ENCODE peak calls at places on chromosomes 5 and 9, in four cellular contexts. B is progenitor cell of endocrine pancreas; O is adrenal gland; S is activated CD8-positive, alpha-beta T cell treated with anti-CD3 and anti-CD28 coated beads for 36 hours. N is an unnamed sample.
A peak's percentile ranks its signal among the peaks of the same experiment; 100 is the strongest.

GRCh38 chr9:7237473-7238243 is 479.9 kb downstream of the KDM4C start:
- DNase-seq in S (no peak), B (no peak), O (no peak), N (no peak)

GRCh38 chr9:126151031-126151670 is 175.5 kb upstream of the MVB12B start:
- DNase-seq in S (no peak), B (peak; percentile 2), O (no peak), N (no peak)

GRCh38 chr5:22560115-22560514 is 293.0 kb downstream of the CDH12 start:
- DNase-seq in B (no peak), O (peak; percentile 12), S (no peak), N (no peak)

GRCh38 chr9:113222482-113222841 is 1.1 kb downstream of the SLC31A1 start:
- DNase-seq in O (no peak), B (no peak), S (no peak), N (no peak)

GRCh38 chr9:36398745-36399144 is 1.3 kb downstream of the RNF38 start:
- DNase-seq in S (no peak), O (no peak), B (no peak), N (no peak)

GRCh38 chr9:70044450-70045307 is 1.0 kb downstream of the MAMDC2 start:
- DNase-seq in B (no peak), S (peak; percentile 12), O (peak; percentile 21), N (no peak)

GRCh38 chr9:4750021-4750673 is 9.1 kb upstream of the AK3 start:
- DNase-seq in S (no peak), B (no peak), O (no peak), N (no peak)

GRCh38 chr9:88905506-88905905 is 85.8 kb upstream of the S1PR3 start:
- DNase-seq in B (no peak), O (no peak), S (no peak), N (no peak)

GRCh38 chr5:2626572-2626971 is 124.9 kb downstream of the IRX2 start:
- DNase-seq in S (no peak), O (no peak), B (no peak), N (no peak)

GRCh38 chr5:143033535-143034260 is 263.5 kb downstream of the ARHGAP26 start:
- DNase-seq in S (no peak), B (no peak), O (no peak), N (no peak)

GRCh38 chr5:167658890-167659289 is 632.6 kb upstream of the WWC1 start:
- DNase-seq in S (no peak), B (no peak), O (no peak), N (no peak)

GRCh38 chr9:94913550-94913949 is 187.1 kb downstream of the AOPEP start:
- DNase-seq in O (no peak), S (no peak), B (no peak), N (no peak)

DNA sequence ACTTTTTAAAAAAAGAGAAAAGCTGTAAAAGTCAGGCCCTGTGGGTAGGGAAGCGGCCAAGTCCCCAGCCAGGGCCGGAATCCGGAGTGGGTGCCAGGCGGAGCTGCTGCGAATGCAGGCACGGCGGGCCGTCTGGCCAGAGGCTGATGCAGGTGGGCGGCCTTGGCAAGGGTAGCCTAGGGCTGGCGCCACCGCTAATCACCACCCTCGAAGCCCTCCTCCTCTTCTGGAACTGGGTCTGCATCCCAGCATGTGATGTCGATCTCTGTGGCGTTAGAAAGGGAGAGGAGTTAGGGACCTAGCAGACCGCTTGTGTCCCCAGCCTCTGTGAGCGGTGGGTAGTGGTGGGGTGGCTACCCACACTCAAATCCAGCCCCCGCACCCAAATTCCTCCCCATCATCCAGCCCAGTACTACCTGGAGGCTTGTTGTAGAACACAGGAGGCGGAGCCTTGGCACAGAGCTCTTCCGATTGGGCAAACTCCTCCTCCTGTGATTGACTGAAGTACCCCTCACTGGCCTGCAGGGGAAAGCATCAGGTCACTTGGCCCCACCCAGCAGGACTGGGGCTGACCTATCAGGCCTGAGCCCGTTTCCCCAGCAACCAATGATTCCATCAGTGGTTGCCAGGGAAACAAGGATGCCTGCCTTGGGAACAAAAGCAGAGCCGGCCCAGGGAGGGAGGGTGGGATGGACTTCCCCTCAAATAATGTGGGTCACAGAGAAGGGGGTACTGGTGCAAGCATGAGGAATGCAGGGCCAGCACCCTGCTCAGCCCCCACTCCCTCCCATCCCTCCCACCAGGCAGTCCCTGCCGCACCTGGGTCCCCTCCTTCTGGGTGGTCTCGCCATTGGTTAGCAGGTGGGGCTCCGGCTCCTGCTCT is 10.9 kb downstream of the PRR7 start:
- DNase-seq in B (peak; percentile 72), S (peak; percentile 81), O (peak; percentile 77), N (no peak)
- TF ChIP-seq CTCF in B (peak; percentile 63), S (peak; percentile 56), O (peak; percentile 54), N (peak; percentile 38)

DNA sequence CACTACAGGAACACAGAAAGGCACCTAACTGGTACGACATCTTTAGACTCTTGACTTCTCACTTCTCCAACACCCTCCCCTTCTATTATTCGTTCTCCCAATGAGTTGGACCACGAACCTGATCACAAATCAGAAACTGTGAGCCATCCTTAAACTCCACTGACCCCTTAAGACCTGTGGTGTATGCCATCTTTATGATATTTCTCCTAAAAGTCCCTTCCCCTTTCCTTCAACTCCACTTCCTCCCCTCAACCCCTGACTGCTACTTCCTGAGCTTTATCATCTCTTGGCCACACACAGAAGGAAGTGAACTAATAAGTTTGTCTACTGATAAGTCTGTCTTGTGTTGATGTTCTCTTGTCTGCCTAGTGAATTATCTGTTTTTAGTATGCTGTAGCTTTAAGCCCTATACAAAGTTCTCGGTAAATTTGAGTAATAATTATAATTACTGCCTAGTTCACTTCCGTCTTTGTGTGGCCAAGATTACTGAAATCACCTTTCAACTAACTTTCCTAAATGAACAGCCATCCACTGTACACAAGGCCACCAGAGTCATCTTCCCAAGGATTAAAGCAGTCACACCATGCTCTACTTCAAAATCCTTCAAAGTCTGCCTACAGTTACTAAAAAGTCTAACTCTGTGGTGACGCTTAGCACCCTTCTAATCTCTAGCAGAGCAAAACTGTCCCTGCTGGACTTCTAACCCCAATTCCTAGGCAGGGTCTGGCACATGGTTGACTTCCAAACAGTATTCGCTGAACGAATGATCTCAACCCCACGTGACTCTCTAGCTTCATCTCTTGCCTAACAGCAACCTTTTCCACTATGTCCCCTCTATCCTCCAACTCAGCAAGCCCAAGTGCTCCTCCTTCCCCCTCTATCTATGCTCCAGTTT is 23.2 kb downstream of the ELOVL7 start:
- DNase-seq in S (no peak), O (no peak), B (no peak), N (no peak)
- TF ChIP-seq CTCF in S (no peak), O (no peak), B (no peak), N (no peak)

DNA sequence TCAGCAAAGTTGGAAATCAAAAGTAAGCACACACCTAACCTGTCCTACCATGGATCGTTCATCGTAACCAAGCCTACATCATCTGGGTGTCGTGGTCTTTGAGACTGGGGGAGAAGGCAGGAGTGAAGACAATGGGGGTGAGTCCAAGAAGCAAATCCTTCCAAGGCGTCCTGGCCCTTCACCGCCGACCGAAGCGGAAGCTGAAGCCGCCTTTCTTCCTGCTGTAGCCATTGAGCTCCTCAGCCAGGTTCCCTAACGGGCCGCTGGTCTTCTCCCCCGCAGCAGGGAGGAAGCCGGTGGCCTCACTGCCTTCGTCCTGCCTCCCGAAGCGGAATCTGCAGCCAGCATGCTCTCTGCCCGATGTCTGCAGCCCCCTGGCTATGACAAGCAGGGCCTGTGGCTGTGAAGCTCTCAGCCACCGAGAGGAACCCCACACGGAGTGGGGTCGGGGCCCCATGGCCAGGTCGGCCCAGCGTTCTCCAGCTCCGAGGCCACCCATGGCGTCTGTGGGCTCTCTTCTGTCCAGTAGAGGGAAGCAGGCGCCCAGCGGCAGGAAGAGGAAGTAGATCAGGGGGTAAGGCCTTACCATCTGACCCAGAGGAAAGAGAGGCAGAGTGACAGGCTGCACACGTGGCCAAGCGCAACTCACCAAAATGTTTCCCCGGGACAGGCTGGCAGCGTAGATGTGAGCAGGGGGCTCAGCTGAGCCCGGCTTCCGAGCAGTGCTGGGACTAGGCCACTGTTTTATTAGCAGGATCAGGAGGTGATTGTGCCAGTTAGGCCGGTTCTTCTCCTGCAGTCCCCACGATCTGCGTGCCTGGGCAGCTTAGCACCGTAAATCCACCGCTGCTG is 3.1 kb downstream of the QRFP start:
- DNase-seq in O (peak; percentile 33), B (no peak), S (no peak), N (no peak)
- TF ChIP-seq CTCF in O (peak; percentile 26), B (peak; percentile 17), S (no peak), N (no peak)

GRCh38 chr5:8843766-8844165 is 702.1 kb downstream of the SEMA5A start:
- DNase-seq in S (no peak), B (no peak), O (peak; percentile 12), N (no peak)

GRCh38 chr5:8844847-8845246 is 701.0 kb downstream of the SEMA5A start:
- DNase-seq in B (no peak), O (no peak), S (no peak), N (no peak)

GRCh38 chr5:8844206-8844605 is 701.7 kb downstream of the SEMA5A start:
- DNase-seq in S (no peak), O (no peak), B (no peak), N (no peak)

GRCh38 chr5:8845316-8845715 is 700.6 kb downstream of the SEMA5A start:
- DNase-seq in S (no peak), O (no peak), B (no peak), N (no peak)

GRCh38 chr5:8842906-8843590 is 702.8 kb downstream of the SEMA5A start:
- DNase-seq in S (no peak), B (no peak), O (no peak), N (no peak)
- TF ChIP-seq CTCF in S (no peak), B (peak; percentile 21), O (no peak), N (no peak)